ENCODE peak calls at places on chromosomes 13 and 19, in five cellular contexts. F is HEK293T, B is SK-N-SH, K is GM12878, H is K562. P is an unnamed sample.

GRCh38 chr13:113855012-113855921 is 8.6 kb downstream of the GAS6 start:
- DNase-seq in K (no peak), B (no peak), H (no peak), F (no peak), P (no peak)

GRCh38 chr13:47555235-47555634 is 445.8 kb downstream of the SUCLA2 start:
- DNase-seq in B (no peak), F (no peak), H (no peak), K (no peak), P (no peak)

GRCh38 chr13:95588721-95589120 is 36.2 kb downstream of the CLDN10 start:
- DNase-seq in F (no peak), K (no peak), B (no peak), H (no peak), P (no peak)

GRCh38 chr19:49327878-49328544 is 3.0 kb upstream of the SLC6A16 start:
- DNase-seq in B (no peak), F (no peak), H (peak), K (no peak), P (peak)

GRCh38 chr13:46160474-46161066 is 21.4 kb downstream of the LCP1 start:
- DNase-seq in H (peak), B (peak), K (no peak), F (peak), P (peak)

GRCh38 chr13:114128624-114129522 is 3.5 kb downstream of the RASA3 start:
- DNase-seq in F (no peak), H (peak), B (no peak), K (peak), P (no peak)

GRCh38 chr19:40398417-40399056 is 8.6 kb upstream of the HIPK4 start:
- DNase-seq in B (peak), H (peak), F (no peak), K (no peak), P (no peak)

GRCh38 chr19:55345818-55346724 is 6.4 kb downstream of the KMT5C start:
- DNase-seq in K (no peak), B (peak), H (peak), F (no peak), P (no peak)

GRCh38 chr19:1113278-1113985 is 9.6 kb downstream of the GPX4 start:
- DNase-seq in K (peak), F (peak), H (peak), B (peak), P (peak)

GRCh38 chr13:91922969-91923592 is 524.7 kb downstream of the GPC5 start:
- DNase-seq in H (no peak), K (no peak), F (peak), B (peak), P (peak)

GRCh38 chr13:114132419-114133121 is at the start of gene RASA3:
- DNase-seq in B (peak), F (peak), H (peak), K (no peak), P (no peak)

GRCh38 chr13:54593504-54593903 is 1564.9 kb downstream of the OLFM4 start:
- DNase-seq in K (no peak), H (no peak), B (no peak), F (no peak), P (no peak)

GRCh38 chr13:24684600-24684998 is 4.4 kb downstream of the ATP12A start:
- DNase-seq in H (no peak), B (no peak), F (no peak), K (no peak), P (no peak)

GRCh38 chr13:50650478-50650877 is 193.0 kb downstream of the DLEU7 start:
- DNase-seq in K (no peak), B (no peak), F (no peak), H (no peak), P (no peak)
- TF ChIP-seq FOXM1 in K (no peak), B (no peak), F (no peak), H (no peak), P (no peak)

GRCh38 chr19:33293255-33294057 is 8.9 kb downstream of the CEBPA start:
- DNase-seq in F (peak), B (no peak), H (peak), K (no peak), P (peak)
- TF ChIP-seq FOXM1 in F (no peak), B (no peak), H (no peak), K (no peak), P (no peak)

GRCh38 chr19:47757617-47758432 is 12.5 kb downstream of the NOP53 start:
- DNase-seq in H (no peak), F (no peak), B (no peak), K (no peak), P (peak)
- TF ChIP-seq FOXM1 in H (no peak), F (no peak), B (no peak), K (no peak), P (no peak)

GRCh38 chr13:73336789-73337188 is 278.0 kb downstream of the KLF5 start:
- DNase-seq in K (no peak), B (no peak), H (no peak), F (no peak), P (peak)
- TF ChIP-seq FOXM1 in K (no peak), B (no peak), H (no peak), F (no peak), P (no peak)

DNA sequence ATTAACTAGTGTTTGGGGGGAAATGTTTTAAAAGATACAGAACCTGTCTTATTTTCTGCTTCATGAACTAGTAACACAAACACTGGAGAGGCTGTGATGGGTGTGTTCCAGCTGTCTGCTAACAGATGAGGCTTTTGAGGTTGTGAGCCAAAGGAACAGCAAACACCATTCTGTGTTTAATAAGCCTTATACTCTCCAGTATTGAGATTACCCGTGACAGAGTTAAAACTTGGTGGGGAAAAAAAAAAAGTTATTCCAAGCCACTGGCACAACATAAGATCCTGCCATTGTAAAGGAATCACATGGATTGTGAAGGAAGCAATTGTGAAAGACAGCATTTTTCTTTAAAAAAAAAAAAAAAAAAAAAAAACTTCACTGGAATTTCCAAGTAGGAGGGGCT is 48.4 kb downstream of the KCTD12 start:
- DNase-seq in F (no peak), B (no peak), H (no peak), K (no peak), P (no peak)
- TF ChIP-seq FOXM1 in F (no peak), B (no peak), H (no peak), K (no peak), P (no peak)

DNA sequence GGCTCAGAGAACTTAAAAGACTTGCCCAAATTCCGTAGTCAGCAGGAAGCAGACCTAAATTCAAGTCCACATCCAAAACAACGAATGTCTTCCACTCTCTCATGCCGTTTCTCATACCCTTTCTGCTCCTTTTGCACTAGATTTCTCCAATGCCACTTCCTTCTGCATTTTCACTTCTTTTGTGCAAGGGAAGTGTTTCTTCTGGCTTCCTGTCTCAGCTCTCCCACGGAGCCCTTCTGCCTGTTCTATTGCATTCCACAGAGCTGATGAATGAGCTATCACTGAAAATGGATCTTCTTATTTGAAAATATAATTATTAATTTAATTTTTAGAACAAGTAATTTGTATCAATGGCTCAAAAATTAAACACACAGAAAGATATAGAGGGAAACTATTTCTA is 56.1 kb upstream of the STK24 start:
- DNase-seq in H (no peak), K (no peak), F (no peak), B (no peak), P (no peak)
- TF ChIP-seq FOXM1 in H (no peak), K (no peak), F (no peak), B (no peak), P (no peak)